ENCODE peak calls at places on chromosomes 11 and 22, in five cellular contexts. H is GF-D8; A is tibial nerve; S is activated naive CD4-positive, alpha-beta T cell treated with anti-CD3 and anti-CD28 coated beads, Interleukin-2, amount 10 ng/mL, durations not matched to agents 7 days and 5 days; W is Calu3. J is an unnamed sample.
A peak's percentile ranks its signal among the peaks of the same experiment; 100 is the strongest.

GRCh38 chr11:58616594-58616993 is 5.9 kb upstream of the CNTF start:
- DNase-seq in H (no peak), A (no peak), S (no peak), W (no peak), J (peak; percentile 69)

GRCh38 chr11:106961518-106961917 is 56.8 kb downstream of the GUCY1A2 start:
- DNase-seq in H (no peak), A (no peak), S (no peak), W (no peak), J (no peak)

GRCh38 chr11:33315822-33316221 is 58.6 kb downstream of the HIPK3 start:
- DNase-seq in H (no peak), A (no peak), S (no peak), W (no peak), J (no peak)

GRCh38 chr22:19687561-19688300 is 26.6 kb upstream of the SEPTIN5 start:
- DNase-seq in H (peak; percentile 96), A (no peak), S (no peak), W (peak; percentile 64), J (no peak)

GRCh38 chr11:75740681-75741080 is 23.0 kb downstream of the MOGAT2 start:
- DNase-seq in H (no peak), A (no peak), S (no peak), W (no peak), J (no peak)

GRCh38 chr11:1203505-1204271 is 19.2 kb upstream of the MUC5B start:
- DNase-seq in H (no peak), A (peak; percentile 7), S (peak; percentile 15), W (peak; percentile 65), J (peak; percentile 9)

GRCh38 chr11:7584910-7585309 is 71.1 kb downstream of the PPFIBP2 start:
- DNase-seq in H (no peak), A (no peak), S (no peak), W (no peak), J (no peak)

GRCh38 chr11:61683961-61684869 is 4.0 kb downstream of the DAGLA start:
- DNase-seq in H (no peak), A (no peak), S (peak; percentile 68), W (no peak), J (peak; percentile 51)

GRCh38 chr11:106306942-106307341 is 229.5 kb downstream of the AASDHPPT start:
- DNase-seq in H (no peak), A (no peak), S (no peak), W (no peak), J (no peak)